ENCODE peak calls at places on chromosomes 16 and 17, in five cellular contexts. P, G, R, I and D are unnamed samples.

GRCh38 chr17:73976676-73977521 is 226.6 kb upstream of the RPL38 start:
- ATAC-seq in P (no peak), G (no peak), R (no peak), I (peak; percentile 33), D (no peak)

GRCh38 chr16:71255721-71256120 is 25.2 kb upstream of the HYDIN start:
- ATAC-seq in P (no peak), G (no peak), R (no peak), I (no peak), D (no peak)

GRCh38 chr17:69105907-69106730 is 35.6 kb downstream of the ABCA6 start:
- ATAC-seq in P (no peak), G (no peak), R (peak; percentile 46), I (no peak), D (no peak)

GRCh38 chr17:10162034-10162433 is 36.4 kb downstream of the GAS7 start:
- ATAC-seq in P (no peak), G (no peak), R (no peak), I (no peak), D (no peak)

GRCh38 chr17:42249681-42250446 is 26.3 kb downstream of the STAT5B start:
- ATAC-seq in P (no peak), G (no peak), R (no peak), I (no peak), D (no peak)

GRCh38 chr16:57194512-57194911 is 8.4 kb downstream of the RSPRY1 start:
- ATAC-seq in P (peak; percentile 53), G (peak; percentile 90), R (no peak), I (no peak), D (no peak)

GRCh38 chr17:11308550-11308949 is 67.5 kb downstream of the SHISA6 start:
- ATAC-seq in P (no peak), G (no peak), R (no peak), I (no peak), D (no peak)

GRCh38 chr16:88282221-88283041 is 100.3 kb upstream of the ZNF469 start:
- ATAC-seq in P (peak; percentile 30), G (peak; percentile 60), R (no peak), I (peak; percentile 47), D (no peak)

GRCh38 chr17:9467518-9467917 is 108.1 kb downstream of the STX8 start:
- ATAC-seq in P (no peak), G (no peak), R (no peak), I (peak; percentile 50), D (no peak)

GRCh38 chr17:47262586-47262985 is 9.0 kb downstream of the ITGB3 start:
- ATAC-seq in P (no peak), G (no peak), R (no peak), I (no peak), D (no peak)

GRCh38 chr16:24167129-24167528 is 89.0 kb upstream of the CACNG3 start:
- ATAC-seq in P (no peak), G (no peak), R (no peak), I (no peak), D (no peak)

GRCh38 chr16:56246051-56246817 is 54.9 kb downstream of the GNAO1 start:
- ATAC-seq in P (peak; percentile 41), G (peak; percentile 79), R (no peak), I (peak; percentile 86), D (no peak)

GRCh38 chr16:67199011-67199807 is at the start of gene ELMO3:
- ATAC-seq in P (peak; percentile 80), G (no peak), R (peak; percentile 83), I (peak; percentile 19), D (peak; percentile 57)

GRCh38 chr17:17149520-17150449 is 56.3 kb downstream of the PLD6 start:
- ATAC-seq in P (no peak), G (no peak), R (no peak), I (no peak), D (no peak)

GRCh38 chr16:57049678-57050077 is 42.7 kb upstream of the CPNE2 start:
- ATAC-seq in P (no peak), G (no peak), R (no peak), I (no peak), D (no peak)

GRCh38 chr17:35175638-35176415 is 18.4 kb downstream of the SLC35G3 start:
- ATAC-seq in P (peak; percentile 35), G (no peak), R (no peak), I (no peak), D (no peak)

GRCh38 chr17:76447931-76448652 is 4.9 kb downstream of the UBE2O start:
- ATAC-seq in P (no peak), G (no peak), R (no peak), I (no peak), D (no peak)

GRCh38 chr17:10779607-10780006 is 24.3 kb downstream of the TMEM238L start:
- ATAC-seq in P (no peak), G (no peak), R (no peak), I (no peak), D (no peak)

GRCh38 chr16:50279142-50279865 is 13.0 kb downstream of the ADCY7 start:
- ATAC-seq in P (peak; percentile 58), G (no peak), R (no peak), I (peak; percentile 82), D (peak; percentile 35)

GRCh38 chr16:24035127-24035842 is 199.5 kb downstream of the PRKCB start:
- ATAC-seq in P (no peak), G (no peak), R (no peak), I (peak; percentile 63), D (no peak)

GRCh38 chr17:43212641-43213490 is 1.2 kb downstream of the TMEM106A start:
- ATAC-seq in P (no peak), G (no peak), R (peak; percentile 23), I (no peak), D (no peak)

GRCh38 chr17:16300554-16300953 is 52.7 kb downstream of the CENPV start:
- ATAC-seq in P (no peak), G (no peak), R (no peak), I (no peak), D (no peak)

GRCh38 chr17:40345161-40346034 is 19.1 kb downstream of the GJD3 start:
- ATAC-seq in P (peak; percentile 78), G (peak; percentile 14), R (peak; percentile 54), I (peak; percentile 73), D (peak; percentile 15)

GRCh38 chr17:21165922-21166598 is 39.3 kb downstream of the DHRS7B start:
- ATAC-seq in P (no peak), G (no peak), R (no peak), I (no peak), D (peak; percentile 54)

GRCh38 chr16:1826691-1827573 is at the start of the genes FAHD1 and HAGH:
- ATAC-seq in P (peak; percentile 93), G (peak; percentile 89), R (peak; percentile 86), I (peak; percentile 96), D (peak; percentile 96)
- TF ChIP-seq POLR2A in P (no peak), G (peak; percentile 79), R (peak; percentile 14), I (peak; percentile 72), D (peak; percentile 31)

GRCh38 chr17:62656446-62656845 is 29.0 kb downstream of the MRC2 start:
- ATAC-seq in P (no peak), G (no peak), R (no peak), I (no peak), D (no peak)

GRCh38 chr17:62650587-62650986 is 23.1 kb downstream of the MRC2 start:
- ATAC-seq in P (no peak), G (no peak), R (no peak), I (no peak), D (no peak)

GRCh38 chr17:62653831-62654829 is 26.7 kb downstream of the MRC2 start:
- ATAC-seq in P (peak; percentile 67), G (peak; percentile 6), R (peak; percentile 36), I (peak; percentile 58), D (peak; percentile 58)

GRCh38 chr17:62652251-62653001 is 25.0 kb downstream of the MRC2 start:
- ATAC-seq in P (peak; percentile 75), G (peak; percentile 44), R (peak; percentile 76), I (no peak), D (peak; percentile 44)

GRCh38 chr17:62653002-62653830 is 25.7 kb downstream of the MRC2 start:
- ATAC-seq in P (peak; percentile 75), G (peak; percentile 75), R (peak; percentile 43), I (peak; percentile 91), D (peak; percentile 45)
- TF ChIP-seq POLR2A in P (no peak), G (peak; percentile 24), R (no peak), I (no peak), D (no peak)

DNA sequence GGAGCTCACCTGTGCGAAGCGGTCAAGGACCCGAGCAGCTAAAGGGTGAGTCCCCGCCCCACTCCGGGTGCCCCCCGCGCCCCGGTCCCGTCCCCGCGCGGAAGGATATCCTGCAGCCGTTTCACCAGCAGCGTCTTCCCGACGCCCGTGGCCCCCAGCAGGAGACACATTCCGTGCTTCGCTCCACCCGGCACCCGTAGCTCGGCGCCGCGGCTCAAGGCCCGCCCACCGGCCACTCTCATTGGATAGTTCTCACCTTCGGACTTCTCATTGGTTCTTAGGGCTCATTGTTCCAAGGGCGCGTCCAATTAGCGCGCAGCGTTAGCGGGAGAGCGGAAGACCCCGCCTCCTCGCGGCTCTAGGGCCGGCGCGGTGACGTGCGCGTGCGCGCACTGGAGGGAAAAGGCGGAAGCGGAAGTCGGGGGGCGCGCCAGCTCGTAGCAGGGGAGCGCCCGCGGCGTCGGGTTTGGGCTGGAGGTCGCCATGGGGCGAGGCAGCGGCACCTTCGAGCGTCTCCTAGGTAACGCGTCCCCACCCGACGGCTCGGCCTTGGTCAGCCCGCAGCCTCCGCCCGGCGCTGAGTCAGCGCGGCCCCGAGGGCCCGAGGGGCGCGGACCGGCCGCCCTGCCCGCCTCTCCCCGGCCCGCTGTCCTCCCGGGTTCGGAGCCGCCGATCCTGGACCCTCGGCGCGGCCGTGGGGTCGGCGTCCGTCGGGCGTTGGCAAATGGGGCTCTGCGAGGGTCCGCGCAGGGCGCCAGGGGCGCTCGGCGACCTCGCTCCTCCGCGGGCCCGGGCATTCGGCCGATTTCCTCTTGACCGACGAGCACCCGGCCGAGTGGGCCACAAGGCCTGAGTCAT is at the start of the genes ARL16 and HGS:
- ATAC-seq in P (peak; percentile 98), G (peak; percentile 90), R (peak; percentile 98), I (peak; percentile 99), D (peak; percentile 99)
- TF ChIP-seq POLR2A in P (peak; percentile 89), G (peak; percentile 62), R (peak; percentile 39), I (peak; percentile 59), D (peak; percentile 70)

GRCh38 chr17:5437721-5438317 is 1.1 kb downstream of the C1QBP start:
- ATAC-seq in P (no peak), G (no peak), R (no peak), I (no peak), D (no peak)
- TF ChIP-seq POLR2A in P (no peak), G (no peak), R (no peak), I (no peak), D (no peak)

DNA sequence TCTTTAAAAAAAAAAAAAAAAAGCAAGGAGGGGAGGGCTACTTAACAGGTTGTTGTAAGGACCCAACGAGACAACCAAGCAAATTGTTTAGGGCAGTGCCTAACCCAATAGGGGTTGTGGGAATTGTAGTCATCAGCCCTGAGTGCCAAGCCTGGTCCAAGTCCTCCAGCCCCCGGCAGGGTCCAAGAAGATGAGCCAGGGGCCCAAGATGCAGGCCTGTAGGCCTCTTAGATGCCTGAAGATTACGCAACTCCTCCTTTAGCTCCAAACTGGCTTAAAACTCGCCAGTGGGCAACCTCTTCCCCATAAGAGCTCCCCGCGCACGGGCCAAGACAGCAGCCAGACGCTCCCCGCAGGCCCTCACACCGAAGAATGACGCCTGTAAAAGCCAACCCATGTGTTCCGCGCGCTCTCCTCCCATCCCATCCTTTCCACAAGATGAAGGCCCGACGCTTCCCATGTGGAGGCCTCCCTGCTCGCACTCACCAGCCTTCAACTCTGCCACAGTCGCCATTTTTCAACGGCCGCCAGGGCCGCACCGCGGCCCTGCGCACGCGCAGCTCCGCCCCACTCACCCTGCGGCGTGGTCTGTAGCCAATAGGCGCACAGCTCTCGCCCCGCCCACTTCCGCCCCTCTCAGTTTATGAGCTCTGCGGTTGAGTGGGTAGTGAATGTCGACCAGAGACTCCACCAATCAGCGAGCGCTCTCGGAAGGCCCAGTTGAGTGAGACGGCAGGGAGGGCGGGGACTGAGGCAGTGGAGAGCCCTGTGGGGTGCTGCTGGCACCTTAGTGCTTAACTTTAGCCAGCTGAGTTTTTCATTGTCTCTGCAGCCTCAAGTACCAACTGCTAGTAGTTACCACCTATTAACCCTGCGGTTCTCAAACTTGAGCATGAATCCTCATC is at the start of gene CEP20:
- ATAC-seq in P (peak; percentile 100), G (peak; percentile 100), R (peak; percentile 100), I (peak; percentile 98), D (peak; percentile 100)
- TF ChIP-seq POLR2A in P (peak; percentile 60), G (peak; percentile 74), R (peak; percentile 62), I (peak; percentile 94), D (peak; percentile 46)